ENCODE peak calls at places on chromosomes 2 and 18, in four cellular contexts. I is endodermal cell, J is Peyer's patch, O is skeletal muscle cell. X is an unnamed sample.

GRCh38 chr18:35347991-35348390 is 3.8 kb upstream of the ZNF24 start:
- DNase-seq in I (no peak), J (no peak), O (no peak), X (no peak)

GRCh38 chr2:151091583-151091982 is 170.1 kb downstream of the RBM43 start:
- DNase-seq in I (no peak), J (no peak), O (no peak), X (no peak)

GRCh38 chr2:28802975-28803429 is 7.6 kb upstream of the SPDYA start:
- DNase-seq in I (no peak), J (no peak), O (no peak), X (peak)

GRCh38 chr2:127347000-127347399 is 40.8 kb downstream of the MAP3K2 start:
- DNase-seq in I (no peak), J (no peak), O (no peak), X (no peak)

GRCh38 chr2:99554238-99554637 is 64.4 kb upstream of the REV1 start:
- DNase-seq in I (peak), J (no peak), O (no peak), X (peak)

GRCh38 chr2:240896871-240897692 is 1.1 kb upstream of the MAB21L4 start:
- DNase-seq in I (no peak), J (no peak), O (no peak), X (no peak)

GRCh38 chr2:58512878-58513277 is 271.8 kb upstream of the FANCL start:
- DNase-seq in I (no peak), J (no peak), O (no peak), X (no peak)

GRCh38 chr18:67615876-67616275 is 99.4 kb upstream of the DSEL start:
- DNase-seq in I (no peak), J (no peak), O (no peak), X (no peak)

GRCh38 chr2:208326016-208326415 is 60.0 kb downstream of the PIKFYVE start:
- DNase-seq in I (no peak), J (no peak), O (no peak), X (no peak)

GRCh38 chr2:37890893-37891495 is 34.1 kb upstream of the RMDN2 start:
- DNase-seq in I (peak), J (peak), O (no peak), X (peak)

GRCh38 chr2:113284481-113284880 is 5.8 kb upstream of the PAX8 start:
- DNase-seq in I (no peak), J (no peak), O (no peak), X (no peak)

GRCh38 chr2:226440119-226440917 is 359.3 kb downstream of the IRS1 start:
- DNase-seq in I (no peak), J (no peak), O (peak), X (no peak)

GRCh38 chr2:27569398-27569797 is 13.4 kb upstream of the ZNF512 start:
- DNase-seq in I (no peak), J (no peak), O (no peak), X (no peak)

GRCh38 chr2:3704647-3705046 is 1.3 kb downstream of the DCDC2C start:
- DNase-seq in I (no peak), J (no peak), O (no peak), X (no peak)

GRCh38 chr18:7568426-7568825 is 1.3 kb downstream of the PTPRM start:
- DNase-seq in I (no peak), J (no peak), O (no peak), X (peak)

GRCh38 chr2:37623971-37624897 is 47.2 kb downstream of the CDC42EP3 start:
- DNase-seq in I (no peak), J (no peak), O (peak), X (no peak)

GRCh38 chr2:118689456-118689855 is 158.0 kb downstream of the EN1 start:
- DNase-seq in I (no peak), J (no peak), O (no peak), X (no peak)

GRCh38 chr2:238433941-238434845 is 7.5 kb downstream of the ASB1 start:
- DNase-seq in I (no peak), J (no peak), O (peak), X (no peak)

GRCh38 chr2:158325031-158325781 is 131.3 kb downstream of the CCDC148 start:
- DNase-seq in I (no peak), J (no peak), O (peak), X (no peak)

GRCh38 chr18:23106575-23106974 is 28.7 kb upstream of the CABLES1 start:
- DNase-seq in I (no peak), J (no peak), O (peak), X (peak)

GRCh38 chr18:48943333-48943732 is 7.4 kb downstream of the SMAD7 start:
- DNase-seq in I (no peak), J (no peak), O (no peak), X (no peak)

GRCh38 chr2:102841107-102841840 is 79.4 kb downstream of the TMEM182 start:
- DNase-seq in I (peak), J (no peak), O (peak), X (peak)

GRCh38 chr2:42117923-42118758 is 51.0 kb upstream of the EML4 start:
- DNase-seq in I (peak), J (no peak), O (no peak), X (peak)

GRCh38 chr2:214557884-214558283 is 147.0 kb downstream of the VWC2L start:
- DNase-seq in I (no peak), J (no peak), O (no peak), X (no peak)

GRCh38 chr2:13103778-13104493 is 387.2 kb downstream of the TRIB2 start:
- DNase-seq in I (no peak), J (no peak), O (no peak), X (no peak)

GRCh38 chr2:126448611-126449010 is 207.3 kb upstream of the GYPC start:
- DNase-seq in I (no peak), J (no peak), O (no peak), X (no peak)

GRCh38 chr2:37585982-37586621 is 85.3 kb downstream of the CDC42EP3 start:
- DNase-seq in I (no peak), J (peak), O (peak), X (no peak)

GRCh38 chr2:158926478-158926948 is 41.9 kb upstream of the TANC1 start:
- DNase-seq in I (no peak), J (no peak), O (no peak), X (no peak)

GRCh38 chr2:120930861-120931260 is 195.2 kb downstream of the GLI2 start:
- DNase-seq in I (no peak), J (no peak), O (no peak), X (no peak)

GRCh38 chr18:9348079-9348671 is 13.6 kb downstream of the TWSG1 start:
- DNase-seq in I (no peak), J (no peak), O (no peak), X (no peak)

GRCh38 chr2:39837856-39838453 is 58.9 kb upstream of the THUMPD2 start:
- DNase-seq in I (peak), J (no peak), O (no peak), X (peak)

GRCh38 chr2:19611491-19612332 is 253.3 kb upstream of the OSR1 start:
- DNase-seq in I (no peak), J (no peak), O (peak), X (no peak)

GRCh38 chr18:43267818-43268217 is 9.5 kb downstream of the SYT4 start:
- DNase-seq in I (no peak), J (no peak), O (no peak), X (no peak)

GRCh38 chr2:20012282-20013060 is at the start of gene MATN3:
- DNase-seq in I (peak), J (no peak), O (no peak), X (peak)

GRCh38 chr18:9614401-9615279 is at the start of gene PPP4R1:
- DNase-seq in I (peak), J (peak), O (no peak), X (peak)

GRCh38 chr18:67151366-67151765 is 365.2 kb downstream of the DSEL start:
- DNase-seq in I (no peak), J (no peak), O (no peak), X (no peak)

GRCh38 chr2:239025081-239025801 is 177.4 kb downstream of the TWIST2 start:
- DNase-seq in I (no peak), J (no peak), O (no peak), X (no peak)

X was measured in ELF-1.